ENCODE peak calls at places on chromosomes 2 and 18, in seven cellular contexts. X is right cardiac atrium; W is GM23338; U is stomach; K is CD8-positive, alpha-beta memory T cell; H is H7; V is adipocyte. P is an unnamed sample.

GRCh38 chr18:46169464-46169941 is 65.3 kb downstream of the HAUS1 start:
- DNase-seq in X (no peak), W (no peak), U (no peak), K (no peak), H (no peak), V (peak), P (no peak)

GRCh38 chr2:121018136-121019057 is 266.6 kb downstream of the TFCP2L1 start:
- DNase-seq in X (peak), W (peak), U (no peak), K (no peak), H (peak), V (no peak), P (no peak)

GRCh38 chr2:197972017-197972416 is 167.6 kb downstream of the PLCL1 start:
- DNase-seq in X (peak), W (no peak), U (peak), K (no peak), H (no peak), V (peak), P (no peak)

GRCh38 chr2:179729961-179730360 is 131.5 kb downstream of the ZNF385B start:
- DNase-seq in X (no peak), W (no peak), U (no peak), K (no peak), H (no peak), V (no peak), P (no peak)

GRCh38 chr18:40874233-40874632 is 1080.8 kb upstream of the PIK3C3 start:
- DNase-seq in X (no peak), W (no peak), U (no peak), K (no peak), H (no peak), V (peak), P (no peak)

GRCh38 chr2:33573657-33574056 is 25.4 kb downstream of the FAM98A start:
- DNase-seq in X (no peak), W (no peak), U (no peak), K (no peak), H (no peak), V (no peak), P (no peak)

GRCh38 chr2:105398522-105399206 is at the start of gene FHL2:
- DNase-seq in X (peak), W (peak), U (peak), K (peak), H (peak), V (peak), P (peak)

GRCh38 chr2:30268296-30268871 is 37.0 kb downstream of the LBH start:
- DNase-seq in X (no peak), W (no peak), U (no peak), K (no peak), H (no peak), V (no peak), P (peak)

GRCh38 chr18:70385474-70385873 is 96.6 kb downstream of the SOCS6 start:
- DNase-seq in X (no peak), W (no peak), U (no peak), K (no peak), H (no peak), V (no peak), P (no peak)

GRCh38 chr18:45566025-45566740 is 49.1 kb upstream of the SLC14A2 start:
- DNase-seq in X (peak), W (no peak), U (no peak), K (no peak), H (no peak), V (peak), P (no peak)

GRCh38 chr18:8730080-8730827 is 24.9 kb downstream of the MTCL1 start:
- DNase-seq in X (peak), W (no peak), U (peak), K (no peak), H (no peak), V (no peak), P (no peak)

GRCh38 chr2:241981076-241981700 is 111.7 kb downstream of the RTP5 start:
- DNase-seq in X (no peak), W (no peak), U (peak), K (no peak), H (no peak), V (no peak), P (peak)

GRCh38 chr2:224220581-224221255 is 181.2 kb downstream of the FAM124B start:
- DNase-seq in X (no peak), W (no peak), U (no peak), K (no peak), H (no peak), V (peak), P (no peak)

GRCh38 chr2:98875081-98875728 is 60.8 kb downstream of the CRACDL start:
- DNase-seq in X (no peak), W (no peak), U (no peak), K (no peak), H (no peak), V (no peak), P (no peak)

GRCh38 chr2:98269274-98269673 is 77.0 kb upstream of the CNGA3 start:
- DNase-seq in X (no peak), W (peak), U (no peak), K (no peak), H (peak), V (peak), P (no peak)

GRCh38 chr2:224359569-224359968 is 42.3 kb downstream of the FAM124B start:
- DNase-seq in X (no peak), W (peak), U (no peak), K (no peak), H (peak), V (no peak), P (no peak)

GRCh38 chr2:85353876-85354285 is 447 bp downstream of the RETSAT start:
- DNase-seq in X (peak), W (no peak), U (peak), K (no peak), H (no peak), V (peak), P (peak)

GRCh38 chr18:30094556-30094955 is 948.0 kb downstream of the DSC3 start:
- DNase-seq in X (no peak), W (peak), U (no peak), K (no peak), H (no peak), V (peak), P (no peak)

GRCh38 chr2:190791347-190791982 is 89.2 kb upstream of the GLS start:
- DNase-seq in X (peak), W (no peak), U (no peak), K (no peak), H (peak), V (peak), P (no peak)

GRCh38 chr2:173414823-173415322 is 60.2 kb downstream of the CDCA7 start:
- DNase-seq in X (no peak), W (no peak), U (no peak), K (no peak), H (no peak), V (peak), P (no peak)

GRCh38 chr18:70190529-70190928 is 15.0 kb downstream of the RTTN start:
- DNase-seq in X (no peak), W (no peak), U (no peak), K (no peak), H (no peak), V (no peak), P (no peak)

GRCh38 chr2:240225660-240226475 is 85.4 kb upstream of the OTOS start:
- DNase-seq in X (no peak), W (no peak), U (peak), K (no peak), H (no peak), V (no peak), P (no peak)

GRCh38 chr2:18209934-18210639 is 331.6 kb downstream of the KCNS3 start:
- DNase-seq in X (no peak), W (no peak), U (no peak), K (no peak), H (no peak), V (peak), P (no peak)

GRCh38 chr2:51000849-51001617 is 30.9 kb downstream of the NRXN1 start:
- DNase-seq in X (no peak), W (peak), U (no peak), K (no peak), H (no peak), V (no peak), P (no peak)

GRCh38 chr2:122704109-122704563 is 948.7 kb downstream of the TSN start:
- DNase-seq in X (no peak), W (no peak), U (no peak), K (no peak), H (no peak), V (no peak), P (no peak)

GRCh38 chr2:189127756-189128155 is 51.8 kb downstream of the COL5A2 start:
- DNase-seq in X (no peak), W (no peak), U (no peak), K (no peak), H (no peak), V (no peak), P (no peak)

GRCh38 chr18:68391801-68392200 is 323.1 kb downstream of the TMX3 start:
- DNase-seq in X (no peak), W (no peak), U (no peak), K (no peak), H (no peak), V (no peak), P (no peak)

GRCh38 chr2:21289994-21290393 is 166.2 kb downstream of the TDRD15 start:
- DNase-seq in X (peak), W (peak), U (no peak), K (no peak), H (peak), V (no peak), P (no peak)

GRCh38 chr2:60550151-60550983 is 3.1 kb downstream of the BCL11A start:
- DNase-seq in X (peak), W (peak), U (peak), K (peak), H (peak), V (peak), P (no peak)

GRCh38 chr2:110770308-110770695 is 37.9 kb downstream of the ACOXL start:
- DNase-seq in X (peak), W (no peak), U (no peak), K (no peak), H (no peak), V (peak), P (no peak)

GRCh38 chr2:182618672-182619079 is 97.4 kb upstream of the DNAJC10 start:
- DNase-seq in X (peak), W (no peak), U (no peak), K (no peak), H (no peak), V (peak), P (no peak)

GRCh38 chr2:235679471-235679870 is 185.6 kb downstream of the AGAP1 start:
- DNase-seq in X (no peak), W (no peak), U (no peak), K (no peak), H (no peak), V (no peak), P (no peak)

GRCh38 chr18:23803755-23804154 is 114.5 kb downstream of the LAMA3 start:
- DNase-seq in X (no peak), W (no peak), U (no peak), K (no peak), H (no peak), V (no peak), P (no peak)

GRCh38 chr18:49691177-49691608 is 122.1 kb downstream of the ACAA2 start:
- DNase-seq in X (no peak), W (no peak), U (no peak), K (no peak), H (no peak), V (peak), P (no peak)

GRCh38 chr2:75603477-75603876 is 42.7 kb upstream of the EVA1A start:
- DNase-seq in X (no peak), W (no peak), U (no peak), K (no peak), H (no peak), V (no peak), P (no peak)

GRCh38 chr2:191933307-191934105 is 86.6 kb upstream of the CAVIN2 start:
- DNase-seq in X (no peak), W (no peak), U (no peak), K (no peak), H (no peak), V (no peak), P (no peak)

GRCh38 chr2:38343212-38343611 is 33.9 kb downstream of the ATL2 start:
- DNase-seq in X (no peak), W (no peak), U (no peak), K (no peak), H (no peak), V (no peak), P (no peak)

DNA sequence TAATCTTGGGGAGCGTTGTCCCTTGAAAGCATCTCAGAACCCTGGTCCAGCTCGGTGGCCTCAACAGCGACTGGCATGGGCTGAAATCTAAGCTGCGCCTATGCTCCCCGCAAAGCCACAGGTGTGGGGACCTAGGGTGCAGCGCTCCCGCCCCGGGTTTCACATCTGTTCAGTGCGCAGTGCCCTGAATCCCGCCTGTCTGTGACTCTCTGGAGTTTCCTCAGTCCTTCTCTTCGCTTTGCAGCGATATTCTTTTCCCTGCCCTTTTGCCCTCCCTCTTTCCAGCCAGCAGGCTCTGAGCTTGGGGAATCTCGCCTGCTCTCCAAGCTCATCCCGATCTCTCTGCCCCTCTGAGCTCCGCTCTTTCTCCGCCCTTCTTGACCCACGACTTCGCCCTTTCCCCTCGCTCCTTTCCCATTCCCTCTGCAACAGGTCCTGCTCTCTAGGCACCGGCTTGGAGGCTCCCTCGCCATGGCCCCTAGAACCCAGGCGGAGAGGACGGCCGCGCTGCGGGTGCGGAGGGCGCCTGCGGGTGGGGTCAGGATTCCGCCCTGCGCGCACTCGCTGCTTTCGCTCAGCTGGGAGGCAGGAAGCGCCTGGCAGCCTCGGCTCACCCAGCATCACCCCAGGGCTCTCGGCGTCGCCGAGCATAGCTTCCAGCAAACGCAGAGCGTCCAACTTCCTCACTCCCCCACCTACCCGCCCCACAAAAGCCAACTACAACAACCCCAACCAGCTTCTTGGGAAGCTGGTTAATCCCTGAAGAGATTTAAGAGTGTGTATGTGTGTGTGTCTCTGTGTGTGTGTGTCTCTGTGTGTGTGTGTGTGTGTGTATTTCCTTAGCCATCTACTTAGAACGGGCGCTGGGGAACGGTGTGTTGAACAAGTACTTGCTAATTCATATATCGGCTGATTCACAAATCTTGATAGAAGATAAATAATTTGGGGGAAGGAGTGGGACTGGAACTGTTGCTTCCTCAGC is 1.1 kb downstream of the GRP start:
- DNase-seq in X (no peak), W (peak), U (no peak), K (no peak), H (peak), V (no peak), P (no peak)
- H3K4me3 ChIP-seq in X (no peak), W (peak), U (no peak), K (no peak), H (peak), V (no peak), P (no peak)

GRCh38 chr2:237593036-237593435 is 2.5 kb upstream of the RAB17 start:
- DNase-seq in X (no peak), W (no peak), U (no peak), K (no peak), H (no peak), V (no peak), P (no peak)

GRCh38 chr2:237591021-237591370 is 462 bp upstream of the RAB17 start:
- DNase-seq in X (no peak), W (peak), U (peak), K (no peak), H (peak), V (no peak), P (no peak)

GRCh38 chr2:237591379-237591881 is 896 bp upstream of the RAB17 start:
- DNase-seq in X (no peak), W (no peak), U (no peak), K (no peak), H (no peak), V (no peak), P (no peak)

GRCh38 chr2:237593596-237594310 is 3.2 kb upstream of the RAB17 start:
- DNase-seq in X (no peak), W (no peak), U (no peak), K (no peak), H (no peak), V (no peak), P (no peak)

GRCh38 chr2:237592425-237592980 is 2.0 kb upstream of the RAB17 start:
- DNase-seq in X (no peak), W (no peak), U (no peak), K (no peak), H (no peak), V (no peak), P (no peak)
- H3K4me3 ChIP-seq in X (no peak), W (no peak), U (no peak), K (no peak), H (no peak), V (no peak), P (no peak)

GRCh38 chr2:231737761-231738160 is 29.4 kb downstream of the PTMA start:
- DNase-seq in X (no peak), W (no peak), U (no peak), K (no peak), H (no peak), V (no peak), P (no peak)
- H3K4me3 ChIP-seq in X (no peak), W (no peak), U (no peak), K (no peak), H (no peak), V (no peak), P (no peak)

GRCh38 chr2:46303822-46304221 is 6.6 kb downstream of the EPAS1 start:
- DNase-seq in X (no peak), W (no peak), U (no peak), K (no peak), H (no peak), V (no peak), P (no peak)

GRCh38 chr2:46306320-46306719 is 9.1 kb downstream of the EPAS1 start:
- DNase-seq in X (no peak), W (no peak), U (no peak), K (no peak), H (no peak), V (no peak), P (no peak)

GRCh38 chr2:46304635-46305034 is 7.4 kb downstream of the EPAS1 start:
- DNase-seq in X (no peak), W (no peak), U (no peak), K (peak), H (no peak), V (no peak), P (no peak)

GRCh38 chr2:46305767-46306166 is 8.6 kb downstream of the EPAS1 start:
- DNase-seq in X (no peak), W (no peak), U (no peak), K (no peak), H (no peak), V (no peak), P (no peak)

GRCh38 chr2:46305177-46305576 is 8.0 kb downstream of the EPAS1 start:
- DNase-seq in X (no peak), W (no peak), U (no peak), K (no peak), H (no peak), V (no peak), P (no peak)
- H3K4me3 ChIP-seq in X (no peak), W (no peak), U (no peak), K (peak), H (no peak), V (no peak), P (no peak)

GRCh38 chr2:54579061-54579681 is 123.0 kb downstream of the SPTBN1 start:
- DNase-seq in X (no peak), W (no peak), U (no peak), K (no peak), H (no peak), V (no peak), P (no peak)
- H3K4me3 ChIP-seq in X (no peak), W (no peak), U (no peak), K (peak), H (no peak), V (no peak), P (no peak)

GRCh38 chr2:69191672-69192071 is 178.7 kb downstream of the ANTXR1 start:
- DNase-seq in X (no peak), W (no peak), U (no peak), K (no peak), H (no peak), V (peak), P (no peak)
- H3K4me3 ChIP-seq in X (no peak), W (no peak), U (no peak), K (no peak), H (no peak), V (no peak), P (no peak)

GRCh38 chr2:162090109-162090508 is 16.1 kb upstream of the DPP4 start:
- DNase-seq in X (no peak), W (no peak), U (no peak), K (no peak), H (no peak), V (peak), P (no peak)

GRCh38 chr2:162092008-162092390 is 18.0 kb upstream of the DPP4 start:
- DNase-seq in X (no peak), W (no peak), U (no peak), K (no peak), H (no peak), V (no peak), P (no peak)

GRCh38 chr2:162091325-162092007 is 17.5 kb upstream of the DPP4 start:
- DNase-seq in X (no peak), W (peak), U (no peak), K (no peak), H (no peak), V (peak), P (no peak)

GRCh38 chr2:162092656-162093556 is 18.9 kb upstream of the DPP4 start:
- DNase-seq in X (no peak), W (no peak), U (no peak), K (no peak), H (no peak), V (peak), P (no peak)
- H3K4me3 ChIP-seq in X (no peak), W (no peak), U (no peak), K (no peak), H (no peak), V (no peak), P (no peak)

GRCh38 chr18:43933177-43933576 is 655.9 kb upstream of the SYT4 start:
- DNase-seq in X (no peak), W (no peak), U (no peak), K (no peak), H (no peak), V (no peak), P (no peak)

GRCh38 chr18:43934322-43935050 is 657.2 kb upstream of the SYT4 start:
- DNase-seq in X (no peak), W (no peak), U (no peak), K (no peak), H (no peak), V (peak), P (no peak)

GRCh38 chr18:43932140-43932539 is 654.9 kb upstream of the SYT4 start:
- DNase-seq in X (no peak), W (no peak), U (no peak), K (no peak), H (no peak), V (peak), P (no peak)

GRCh38 chr18:43936176-43936575 is 658.9 kb upstream of the SYT4 start:
- DNase-seq in X (no peak), W (no peak), U (no peak), K (no peak), H (no peak), V (no peak), P (no peak)

GRCh38 chr18:43935051-43935412 is 657.7 kb upstream of the SYT4 start:
- DNase-seq in X (no peak), W (no peak), U (no peak), K (no peak), H (no peak), V (peak), P (no peak)
- H3K4me3 ChIP-seq in X (no peak), W (no peak), U (no peak), K (no peak), H (no peak), V (peak), P (no peak)

DNA sequence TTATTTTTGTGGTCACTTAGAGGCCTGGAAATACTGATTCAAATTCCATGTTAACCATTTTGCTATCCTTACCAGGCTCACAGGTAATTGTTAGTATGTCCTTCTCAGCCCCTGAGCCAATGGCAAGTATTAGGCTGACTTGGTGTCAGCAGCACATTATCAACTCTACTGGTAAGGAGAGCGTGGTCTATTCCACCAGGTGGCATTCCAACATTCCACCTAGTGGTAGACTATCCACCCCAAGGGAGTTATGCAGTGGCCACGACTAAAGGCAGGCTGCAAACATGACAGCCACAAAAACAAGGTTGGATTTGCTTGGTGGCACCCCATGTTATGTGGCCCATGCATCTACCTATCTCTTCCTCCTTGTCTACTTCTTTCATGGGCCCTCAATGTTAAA is 31.8 kb upstream of the GCC2 start:
- DNase-seq in X (no peak), W (peak), U (peak), K (no peak), H (peak), V (no peak), P (no peak)
- H3K4me3 ChIP-seq in X (no peak), W (no peak), U (no peak), K (no peak), H (no peak), V (no peak), P (no peak)

P was measured in coronary artery.